ENCODE peak calls at places on chromosome 9, in four cellular contexts. L is AG04450, B is coronary artery, I is A549. Q is an unnamed sample.

GRCh38 chr9:134553061-134553891 is 88.3 kb upstream of the COL5A1 start:
- DNase-seq in L (no peak), B (no peak), I (no peak), Q (peak)

GRCh38 chr9:120387257-120387999 is 192.5 kb downstream of the CDK5RAP2 start:
- DNase-seq in L (no peak), B (no peak), I (no peak), Q (no peak)

GRCh38 chr9:36995927-36996471 is 38.1 kb downstream of the PAX5 start:
- DNase-seq in L (peak), B (no peak), I (peak), Q (no peak)

GRCh38 chr9:77021289-77021927 is 2.0 kb downstream of the FOXB2 start:
- DNase-seq in L (no peak), B (no peak), I (no peak), Q (no peak)

GRCh38 chr9:123419091-123419490 is 63.1 kb downstream of the CRB2 start:
- DNase-seq in L (no peak), B (no peak), I (no peak), Q (no peak)

GRCh38 chr9:98502976-98503325 is 205.8 kb downstream of the GABBR2 start:
- DNase-seq in L (no peak), B (peak), I (peak), Q (no peak)

GRCh38 chr9:5838884-5839571 is 6.1 kb upstream of the ERMP1 start:
- DNase-seq in L (no peak), B (no peak), I (peak), Q (no peak)

GRCh38 chr9:79917417-79917816 is 345.7 kb downstream of the TLE4 start:
- DNase-seq in L (no peak), B (no peak), I (no peak), Q (no peak)

GRCh38 chr9:12933957-12934356 is 159.1 kb downstream of the LURAP1L start:
- DNase-seq in L (no peak), B (no peak), I (peak), Q (no peak)

GRCh38 chr9:134785325-134786108 is 95.1 kb upstream of the FCN2 start:
- DNase-seq in L (no peak), B (no peak), I (no peak), Q (no peak)

GRCh38 chr9:37037744-37038640 is 3.9 kb upstream of the PAX5 start:
- DNase-seq in L (no peak), B (no peak), I (no peak), Q (no peak)

GRCh38 chr9:136512651-136513066 is 29.8 kb upstream of the SEC16A start:
- DNase-seq in L (no peak), B (no peak), I (no peak), Q (no peak)
- H3K27ac ChIP-seq in L (no peak), B (peak), I (no peak), Q (no peak)

GRCh38 chr9:16652511-16653101 is 217.9 kb downstream of the BNC2 start:
- DNase-seq in L (no peak), B (no peak), I (no peak), Q (no peak)
- H3K27ac ChIP-seq in L (no peak), B (no peak), I (no peak), Q (peak)

DNA sequence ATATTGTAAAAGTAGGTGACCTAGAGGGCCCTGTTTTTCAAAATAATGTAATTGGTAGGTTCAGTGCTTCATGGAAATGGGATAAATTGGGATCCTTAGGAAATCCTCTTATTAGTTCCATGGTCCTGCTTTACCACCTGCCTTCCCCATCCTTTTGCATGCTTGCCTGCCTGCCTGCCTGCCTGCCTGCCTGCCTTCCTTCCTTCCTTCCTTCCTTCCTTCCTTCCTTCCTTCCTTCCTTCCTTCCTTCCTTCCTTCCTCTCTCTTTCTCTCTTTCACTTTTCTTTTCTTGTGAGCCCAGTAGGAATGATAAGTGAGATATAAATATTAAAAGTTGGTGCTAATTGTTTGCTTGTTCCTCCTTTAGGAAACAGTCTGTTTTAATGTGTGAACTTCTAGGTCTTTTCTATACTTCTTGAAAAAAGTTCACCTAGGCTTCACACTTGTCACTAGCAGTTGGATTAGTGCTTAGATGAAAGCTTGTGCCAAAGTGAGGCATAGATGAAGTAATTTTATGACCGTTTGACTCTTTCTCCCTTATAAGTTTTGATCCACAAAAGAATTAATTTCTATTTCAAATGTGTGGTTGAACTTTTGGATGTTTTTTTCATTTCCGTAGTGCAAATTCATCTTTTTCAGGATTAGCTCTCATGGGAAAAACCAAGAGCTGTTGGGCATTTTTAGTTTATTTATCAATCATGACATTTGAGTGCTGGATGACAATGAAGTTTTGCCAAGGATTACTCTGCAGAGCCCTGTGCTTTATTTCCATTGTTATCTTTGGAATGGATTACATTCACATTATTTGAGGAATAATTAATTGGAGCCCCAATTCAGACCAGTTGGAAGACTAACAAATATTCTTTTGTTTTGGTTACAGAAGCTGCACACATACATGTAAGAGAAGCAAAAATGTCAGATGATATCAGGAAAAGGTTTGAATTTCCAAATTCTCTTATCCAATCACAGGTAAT is 30.7 kb downstream of the FOCAD start:
- DNase-seq in L (no peak), B (no peak), I (no peak), Q (no peak)
- H3K27ac ChIP-seq in L (no peak), B (no peak), I (no peak), Q (no peak)

DNA sequence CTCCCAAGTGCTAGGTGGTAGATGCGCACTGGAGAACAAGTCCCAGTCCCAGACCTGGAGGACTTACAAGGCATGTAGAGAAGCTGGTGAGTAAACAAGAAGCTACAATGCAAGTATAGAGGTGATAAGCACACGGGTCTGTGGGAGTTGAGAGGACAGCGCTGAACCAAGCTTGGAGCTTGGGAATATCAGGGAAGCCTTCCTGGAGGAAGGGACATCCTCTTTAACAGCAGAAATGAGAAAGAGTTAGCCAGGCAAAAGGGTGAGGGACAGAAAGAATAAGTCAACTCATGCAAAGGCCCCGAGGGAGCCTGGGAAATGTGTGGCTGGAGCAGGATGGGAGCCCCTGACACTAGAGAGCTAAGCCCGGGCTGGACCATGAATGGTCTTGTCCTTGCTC is 17.5 kb upstream of the AQP7 start:
- DNase-seq in L (no peak), B (no peak), I (no peak), Q (no peak)
- H3K27ac ChIP-seq in L (no peak), B (no peak), I (peak), Q (no peak)

DNA sequence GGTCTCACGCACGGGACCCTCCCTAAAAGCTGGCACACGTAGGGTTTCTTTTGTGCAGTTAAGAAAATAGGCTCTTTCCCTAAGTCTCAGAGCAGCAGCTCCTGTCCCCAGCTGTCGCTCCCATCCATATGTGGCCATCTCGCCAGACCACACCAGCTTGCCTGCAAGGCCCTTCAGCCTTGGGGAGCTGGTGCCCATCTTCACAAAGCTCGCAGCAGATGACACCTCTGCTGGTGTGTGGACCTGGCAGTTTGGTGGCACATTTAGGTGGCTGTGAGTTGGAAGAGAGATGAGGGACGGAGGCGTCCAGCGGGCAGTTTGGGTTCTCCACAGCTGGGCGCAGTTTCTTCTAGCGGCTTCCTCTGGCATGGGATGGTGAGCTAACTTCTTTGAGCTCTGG is 239.0 kb downstream of the FANCC start:
- DNase-seq in L (no peak), B (no peak), I (no peak), Q (no peak)
- H3K27ac ChIP-seq in L (no peak), B (peak), I (peak), Q (no peak)

GRCh38 chr9:111106202-111106601 is 67.9 kb upstream of the LPAR1 start:
- DNase-seq in L (no peak), B (no peak), I (no peak), Q (no peak)

GRCh38 chr9:111099199-111100005 is 61.1 kb upstream of the LPAR1 start:
- DNase-seq in L (no peak), B (no peak), I (no peak), Q (no peak)

GRCh38 chr9:111107141-111107540 is 68.9 kb upstream of the LPAR1 start:
- DNase-seq in L (no peak), B (no peak), I (no peak), Q (no peak)

GRCh38 chr9:111098661-111099060 is 60.4 kb upstream of the LPAR1 start:
- DNase-seq in L (no peak), B (no peak), I (no peak), Q (no peak)

DNA sequence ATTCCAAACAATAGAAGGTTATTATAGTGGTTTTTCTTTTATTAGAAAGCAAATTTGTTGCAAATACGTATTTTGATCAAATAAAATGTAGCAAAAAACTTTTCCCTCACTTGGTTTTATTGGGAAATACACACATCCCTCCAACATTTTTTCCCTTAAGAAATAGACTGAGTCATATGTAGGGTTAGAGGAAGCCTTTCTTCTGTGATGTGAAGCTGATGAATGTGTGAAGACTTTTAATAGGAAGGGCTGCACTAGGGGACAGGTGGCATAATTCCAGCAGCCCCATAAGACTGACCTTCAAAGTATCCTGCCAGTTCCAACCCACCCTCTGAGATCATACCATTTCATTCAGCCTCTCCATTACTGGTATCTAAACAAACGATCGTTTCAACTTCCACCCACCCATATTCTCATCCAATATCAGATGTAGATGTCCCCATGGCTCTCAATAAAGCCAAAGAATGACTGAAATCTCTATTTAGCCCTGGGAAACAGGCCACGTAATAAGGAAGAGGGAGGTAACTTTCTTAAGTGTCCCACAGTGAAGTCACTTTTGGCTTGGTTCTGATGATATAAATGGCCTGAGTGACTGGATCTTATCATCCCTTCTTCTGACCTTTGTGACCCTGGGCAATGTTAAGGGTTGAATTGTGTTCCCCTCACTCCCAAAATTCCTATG is 64.7 kb upstream of the LPAR1 start:
- DNase-seq in L (no peak), B (no peak), I (no peak), Q (no peak)
- H3K27ac ChIP-seq in L (no peak), B (no peak), I (no peak), Q (no peak)

DNA sequence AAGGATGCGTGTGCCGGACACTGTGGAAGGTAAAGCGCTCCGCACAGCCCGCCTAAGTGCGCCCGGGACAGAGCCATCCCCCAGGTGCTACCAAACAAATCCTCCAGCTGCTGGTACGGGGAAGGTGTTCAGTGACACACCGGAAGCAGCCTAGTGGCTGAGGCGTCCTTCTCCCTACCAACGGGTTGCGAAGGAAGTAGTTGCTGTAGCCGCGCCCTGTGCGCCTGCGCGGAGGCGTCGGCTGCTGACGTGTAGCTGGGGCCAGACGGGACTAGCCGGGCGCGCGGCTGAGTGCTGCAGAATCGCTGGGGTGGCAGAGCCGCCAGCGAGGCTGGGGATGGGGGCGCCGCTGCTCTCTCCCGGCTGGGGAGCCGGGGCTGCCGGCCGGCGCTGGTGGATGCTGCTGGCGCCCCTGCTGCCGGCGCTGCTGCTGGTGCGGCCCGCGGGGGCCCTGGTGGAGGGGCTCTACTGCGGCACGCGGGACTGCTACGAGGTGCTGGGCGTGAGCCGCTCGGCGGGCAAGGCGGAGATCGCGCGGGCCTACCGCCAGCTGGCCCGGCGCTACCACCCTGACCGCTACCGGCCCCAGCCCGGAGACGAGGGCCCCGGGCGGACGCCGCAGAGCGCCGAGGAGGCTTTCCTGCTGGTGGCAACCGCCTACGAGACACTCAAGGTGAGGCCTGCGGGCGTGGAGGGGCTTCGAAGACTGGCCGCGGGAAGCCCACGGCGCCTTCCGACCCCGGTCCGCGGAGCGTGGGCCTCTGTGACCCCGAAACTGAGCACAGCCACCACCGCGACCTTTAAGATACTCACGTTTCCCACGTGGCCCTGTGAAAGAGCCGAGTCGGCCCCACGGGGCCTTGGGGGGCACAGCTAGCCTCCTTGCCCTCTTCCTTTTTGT is at the start of gene DNAJC25:
- DNase-seq in L (peak), B (peak), I (peak), Q (peak)
- H3K27ac ChIP-seq in L (peak), B (peak), I (peak), Q (peak)

GRCh38 chr9:70435948-70436347 is 21.5 kb upstream of the KLF9 start:
- DNase-seq in L (no peak), B (no peak), I (no peak), Q (peak)
- H3K27ac ChIP-seq in L (no peak), B (no peak), I (peak), Q (no peak)